ENCODE peak calls at places on chromosome 2, in eight cellular contexts. H, T, F, Q, I, W, G and D are unnamed samples.

GRCh38 chr2:103656558-103656957 is 894.7 kb downstream of the TMEM182 start:
- DNase-seq in I (peak), Q (no peak), T (peak), H (no peak), G (peak), W (peak), F (peak), D (peak)

GRCh38 chr2:7972670-7973069 is 709.2 kb upstream of the ID2 start:
- DNase-seq in W (no peak), T (no peak), G (peak), I (no peak), H (no peak), F (peak), Q (no peak), D (no peak)

GRCh38 chr2:120809576-120810440 is 74.1 kb downstream of the GLI2 start:
- DNase-seq in Q (no peak), F (no peak), T (no peak), I (no peak), H (no peak), G (no peak), W (no peak), D (no peak)

GRCh38 chr2:222891890-222892289 is 31.1 kb downstream of the ACSL3 start:
- DNase-seq in G (no peak), Q (no peak), I (no peak), T (no peak), W (no peak), F (no peak), H (no peak), D (no peak)

GRCh38 chr2:70340921-70341765 is 39.3 kb upstream of the FAM136A start:
- DNase-seq in Q (peak), F (peak), W (peak), G (peak), H (peak), I (peak), T (peak), D (peak)

GRCh38 chr2:12613137-12613912 is 103.4 kb upstream of the TRIB2 start:
- DNase-seq in Q (peak), H (no peak), I (no peak), G (peak), F (peak), T (peak), W (no peak), D (no peak)

GRCh38 chr2:140442319-140442718 is 1662.1 kb upstream of the NXPH2 start:
- DNase-seq in Q (peak), I (peak), F (no peak), H (no peak), G (no peak), T (no peak), W (peak), D (no peak)

GRCh38 chr2:99925960-99926359 is 216.4 kb downstream of the AFF3 start:
- DNase-seq in H (no peak), I (no peak), G (no peak), Q (no peak), F (no peak), W (no peak), T (no peak), D (no peak)

GRCh38 chr2:211175956-211176355 is 619.6 kb downstream of the CPS1 start:
- DNase-seq in H (no peak), G (no peak), Q (no peak), F (no peak), T (no peak), W (no peak), I (no peak), D (no peak)

GRCh38 chr2:69216535-69217332 is 170.3 kb downstream of the GFPT1 start:
- DNase-seq in W (no peak), G (no peak), F (no peak), H (no peak), I (no peak), Q (peak), T (no peak), D (no peak)

GRCh38 chr2:44163782-44164181 is 4.9 kb upstream of the PPM1B start:
- DNase-seq in T (no peak), H (no peak), F (no peak), G (no peak), I (no peak), Q (no peak), W (no peak), D (no peak)

GRCh38 chr2:215002500-215002899 is 135.9 kb downstream of the ABCA12 start:
- DNase-seq in H (peak), W (peak), Q (peak), I (peak), T (peak), G (peak), F (peak), D (peak)

GRCh38 chr2:27378809-27379290 is 1.7 kb downstream of the ZNF513 start:
- DNase-seq in F (no peak), T (no peak), W (no peak), G (no peak), H (no peak), Q (no peak), I (no peak), D (no peak)

GRCh38 chr2:44759823-44760222 is 181.7 kb upstream of the SIX3 start:
- DNase-seq in F (no peak), T (no peak), G (no peak), I (no peak), Q (no peak), W (no peak), H (no peak), D (no peak)

GRCh38 chr2:240868286-240869108 is at the start of gene AGXT:
- DNase-seq in I (peak), F (no peak), G (no peak), Q (no peak), W (peak), T (no peak), H (no peak), D (no peak)

GRCh38 chr2:22579341-22579740 is 805.6 kb upstream of the KLHL29 start:
- DNase-seq in Q (no peak), I (no peak), G (no peak), W (no peak), H (no peak), F (no peak), T (no peak), D (no peak)

GRCh38 chr2:105777506-105778343 is 33.0 kb downstream of the NCK2 start:
- DNase-seq in F (no peak), G (no peak), W (no peak), H (no peak), T (no peak), Q (no peak), I (no peak), D (no peak)

GRCh38 chr2:149410701-149411484 is 80.5 kb downstream of the LYPD6 start:
- DNase-seq in W (peak), F (no peak), I (peak), H (no peak), G (no peak), Q (no peak), T (no peak), D (no peak)

GRCh38 chr2:208000701-208001395 is 24.5 kb downstream of the PLEKHM3 start:
- DNase-seq in F (no peak), Q (no peak), G (no peak), I (no peak), T (no peak), W (peak), H (no peak), D (no peak)

GRCh38 chr2:171436307-171436706 is 2.3 kb downstream of the DCAF17 start:
- DNase-seq in F (no peak), Q (no peak), W (peak), H (no peak), I (no peak), T (no peak), G (no peak), D (no peak)

GRCh38 chr2:95074663-95075439 is 46.8 kb downstream of the MRPS5 start:
- DNase-seq in I (peak), T (peak), G (no peak), Q (no peak), W (no peak), F (no peak), H (no peak), D (no peak)

GRCh38 chr2:12120281-12121150 is 374.1 kb downstream of the LPIN1 start:
- DNase-seq in T (no peak), H (no peak), I (no peak), Q (no peak), W (peak), F (no peak), G (no peak), D (no peak)

GRCh38 chr2:152890746-152891145 is 172.3 kb downstream of the ARL6IP6 start:
- DNase-seq in Q (no peak), F (no peak), H (no peak), G (no peak), W (no peak), T (no peak), I (no peak), D (no peak)

GRCh38 chr2:238716585-238716984 is 131.3 kb upstream of the TWIST2 start:
- DNase-seq in H (no peak), Q (no peak), F (no peak), G (peak), W (no peak), I (no peak), T (no peak), D (no peak)
- TF ChIP-seq EZH2phosphoT487 in H (no peak), Q (no peak), F (no peak), G (no peak), W (no peak), I (no peak), T (no peak), D (no peak)

GRCh38 chr2:239396881-239397681 is 3.7 kb downstream of the HDAC4 start:
- DNase-seq in H (no peak), W (no peak), F (no peak), G (peak), T (peak), I (no peak), Q (no peak), D (no peak)
- TF ChIP-seq CTCF in H (peak), W (no peak), F (no peak), G (peak), T (peak), I (peak), Q (no peak), D (no peak)

GRCh38 chr2:67846341-67847070 is 216.3 kb downstream of the C1D start:
- DNase-seq in G (peak), W (peak), Q (peak), F (peak), T (peak), I (peak), H (peak), D (peak)
- TF ChIP-seq EZH2phosphoT487 in G (no peak), W (no peak), Q (no peak), F (no peak), T (no peak), I (no peak), H (no peak), D (no peak)

DNA sequence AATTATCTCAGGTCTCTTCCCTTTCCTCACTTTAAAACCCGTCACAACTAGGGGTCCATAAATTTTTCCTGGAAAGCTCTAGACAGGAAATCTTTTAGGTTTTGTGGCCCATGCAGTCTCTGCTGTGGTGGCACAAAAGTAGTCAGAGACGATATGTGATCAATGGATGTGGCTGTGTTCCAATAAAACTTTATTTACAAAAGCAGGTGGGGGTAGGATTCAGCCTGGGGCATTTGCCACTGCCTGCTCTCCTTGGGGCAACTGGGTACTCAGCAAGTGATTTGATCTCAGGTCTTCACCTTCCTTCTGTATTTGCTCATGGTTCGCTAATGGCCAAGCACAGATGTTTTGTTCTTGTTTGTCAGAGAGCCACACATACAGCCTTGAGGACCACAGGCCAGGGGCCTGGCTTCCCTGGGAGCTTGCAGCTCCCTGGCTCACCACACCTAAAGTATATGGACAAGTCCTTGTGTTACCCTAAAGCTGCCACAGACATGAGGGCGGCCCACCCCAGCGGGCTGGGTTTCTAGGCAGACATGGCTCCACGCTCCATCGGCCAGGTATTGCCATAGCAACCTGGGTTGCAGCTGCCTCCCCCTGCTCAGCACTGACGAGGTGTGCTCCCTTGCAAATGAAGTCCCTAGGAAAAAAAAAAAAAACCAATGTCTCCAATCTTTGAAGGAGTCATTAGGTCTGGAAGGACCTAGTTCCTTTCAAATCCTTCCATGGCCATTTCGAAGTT is 89.7 kb upstream of the YWHAQ start:
- DNase-seq in Q (no peak), H (no peak), W (no peak), G (no peak), F (no peak), I (no peak), T (peak), D (no peak)
- TF ChIP-seq CTCF in Q (no peak), H (no peak), W (no peak), G (no peak), F (no peak), I (no peak), T (no peak), D (no peak)

GRCh38 chr2:32756074-32756727 is 128.4 kb downstream of the TTC27 start:
- DNase-seq in I (no peak), W (no peak), Q (no peak), H (no peak), T (no peak), G (no peak), F (no peak), D (peak)

GRCh38 chr2:32752205-32752604 is 124.4 kb downstream of the TTC27 start:
- DNase-seq in Q (no peak), W (peak), F (no peak), T (no peak), H (no peak), I (no peak), G (no peak), D (no peak)

GRCh38 chr2:32750880-32751279 is 123.0 kb downstream of the TTC27 start:
- DNase-seq in F (no peak), G (no peak), H (no peak), T (no peak), I (no peak), W (no peak), Q (peak), D (no peak)

GRCh38 chr2:32755666-32756065 is 127.8 kb downstream of the TTC27 start:
- DNase-seq in T (no peak), I (no peak), Q (no peak), W (no peak), H (no peak), G (no peak), F (no peak), D (no peak)

DNA sequence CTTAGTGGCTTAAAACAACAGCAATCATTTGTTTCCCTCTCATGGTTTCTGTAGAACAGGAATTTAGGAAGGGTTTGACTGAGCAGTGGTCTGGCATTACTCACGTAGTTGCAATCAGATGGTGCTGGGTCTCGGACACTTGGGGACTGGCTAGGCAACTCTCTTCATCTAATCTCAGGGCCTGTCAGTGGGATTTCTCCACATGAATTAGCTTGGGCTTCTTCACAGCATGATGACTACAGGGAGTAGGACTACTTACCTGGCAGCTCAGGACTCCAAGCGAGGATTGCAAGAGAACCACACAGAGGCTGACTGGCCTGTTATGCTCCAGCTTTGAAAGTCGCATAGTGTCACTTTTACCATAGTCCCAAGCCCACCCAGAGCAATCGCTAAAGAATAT is 125.1 kb downstream of the TTC27 start:
- DNase-seq in T (no peak), F (no peak), I (no peak), Q (no peak), G (no peak), H (no peak), W (no peak), D (no peak)
- TF ChIP-seq EZH2phosphoT487 in T (no peak), F (no peak), I (no peak), Q (no peak), G (no peak), H (no peak), W (no peak), D (no peak)